ENCODE peak calls at places on chromosomes 4 and X, in six cellular contexts. J is heart left ventricle, N is H1, E is suprapubic skin, K is right lobe of liver, F is ovary. W is an unnamed sample.
A peak's percentile ranks its signal among the peaks of the same experiment; 100 is the strongest.

GRCh38 chrX:32877592-32877991 is 333.8 kb downstream of the DMD start:
- DNase-seq in J (no peak), N (no peak), E (no peak), K (no peak), F (no peak), W (no peak)

GRCh38 chr4:143377635-143378099 is 41.0 kb downstream of the GAB1 start:
- DNase-seq in J (no peak), N (no peak), E (no peak), K (no peak), F (no peak), W (no peak)

GRCh38 chr4:147041376-147041775 is 95.7 kb upstream of the TTC29 start:
- DNase-seq in J (no peak), N (no peak), E (no peak), K (no peak), F (no peak), W (no peak)

GRCh38 chrX:15816886-15817285 is 26.6 kb downstream of the ZRSR2 start:
- DNase-seq in J (no peak), N (no peak), E (no peak), K (no peak), F (no peak), W (no peak)

GRCh38 chr4:88765729-88766128 is 68.1 kb upstream of the NAP1L5 start:
- DNase-seq in J (peak; percentile 50), N (no peak), E (no peak), K (no peak), F (no peak), W (no peak)

GRCh38 chr4:112516401-112517066 is 554 bp upstream of the NEUROG2 start:
- DNase-seq in J (no peak), N (no peak), E (no peak), K (no peak), F (no peak), W (peak; percentile 33)

GRCh38 chrX:72025236-72025770 is 106.4 kb downstream of the RTL5 start:
- DNase-seq in J (no peak), N (no peak), E (no peak), K (no peak), F (no peak), W (no peak)

GRCh38 chr4:40827774-40828173 is 78.0 kb downstream of the NSUN7 start:
- DNase-seq in J (no peak), N (no peak), E (no peak), K (no peak), F (no peak), W (no peak)

GRCh38 chr4:155889036-155889793 is 14.3 kb upstream of the TDO2 start:
- DNase-seq in J (peak; percentile 10), N (no peak), E (no peak), K (no peak), F (no peak), W (peak; percentile 15)

GRCh38 chr4:4541040-4541631 is 712 bp downstream of the STX18 start:
- DNase-seq in J (peak; percentile 16), N (no peak), E (no peak), K (peak; percentile 33), F (no peak), W (peak; percentile 37)

DNA sequence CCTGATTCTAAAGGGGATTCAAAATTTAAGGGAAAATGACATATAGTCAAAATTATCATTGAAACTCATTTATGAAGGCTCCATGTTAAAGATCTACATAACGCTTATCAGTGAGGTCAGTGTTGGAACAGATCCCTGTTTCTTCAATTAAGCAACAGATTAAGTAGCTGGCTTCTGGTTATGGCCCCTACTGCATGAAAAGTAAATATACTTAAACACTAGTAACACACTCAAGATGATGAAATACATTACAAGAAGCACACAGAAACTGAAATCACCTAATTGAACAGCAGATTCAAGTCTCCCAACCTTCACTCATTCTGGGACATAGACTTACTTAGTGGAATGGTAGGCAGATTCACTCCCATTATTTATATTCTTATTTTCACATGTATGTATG is 51.6 kb upstream of the SLC16A2 start:
- DNase-seq in J (no peak), N (no peak), E (no peak), K (no peak), F (no peak), W (no peak)
- H3K36me3 ChIP-seq in J (no peaks in the 10 kb centered on the region), N (no peaks in the 10 kb centered on the region), E (no peaks in the 10 kb centered on the region), K (no peaks in the 10 kb centered on the region), F (no peaks in the 10 kb centered on the region), W (no peaks in the 10 kb centered on the region)

GRCh38 chr4:74088396-74088795 is 10.6 kb downstream of the CXCL2 start:
- DNase-seq in J (no peak), N (no peak), E (no peak), K (no peak), F (no peak), W (no peak)

GRCh38 chr4:74087481-74087880 is 11.5 kb downstream of the CXCL2 start:
- DNase-seq in J (no peak), N (no peak), E (no peak), K (no peak), F (no peak), W (no peak)

GRCh38 chr4:74084984-74085383 is 14.0 kb downstream of the CXCL2 start:
- DNase-seq in J (no peak), N (no peak), E (no peak), K (no peak), F (no peak), W (no peak)

DNA sequence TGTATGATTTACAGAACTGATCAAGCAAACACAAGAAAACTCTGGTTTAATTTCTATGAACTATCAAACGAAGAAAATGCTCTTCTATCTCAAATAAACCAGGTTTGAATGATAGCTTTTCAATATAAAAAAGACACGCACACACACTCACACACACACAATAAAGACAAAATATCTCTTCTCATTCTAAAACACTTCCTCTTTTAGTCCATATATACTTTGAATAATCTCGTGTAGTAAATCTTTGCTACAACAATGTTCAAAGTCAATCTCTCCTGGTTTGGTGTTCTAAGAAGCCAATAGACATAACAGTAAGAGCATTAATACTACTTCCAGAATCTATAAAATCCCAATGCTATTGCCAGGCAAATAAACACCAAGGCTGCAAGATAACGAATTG is 13.3 kb downstream of the CXCL2 start:
- DNase-seq in J (no peak), N (no peak), E (no peak), K (no peak), F (no peak), W (no peak)
- TF ChIP-seq POLR2A in J (no peak), N (no peak), E (no peak), K (no peak), F (no peak), W (no peak)

DNA sequence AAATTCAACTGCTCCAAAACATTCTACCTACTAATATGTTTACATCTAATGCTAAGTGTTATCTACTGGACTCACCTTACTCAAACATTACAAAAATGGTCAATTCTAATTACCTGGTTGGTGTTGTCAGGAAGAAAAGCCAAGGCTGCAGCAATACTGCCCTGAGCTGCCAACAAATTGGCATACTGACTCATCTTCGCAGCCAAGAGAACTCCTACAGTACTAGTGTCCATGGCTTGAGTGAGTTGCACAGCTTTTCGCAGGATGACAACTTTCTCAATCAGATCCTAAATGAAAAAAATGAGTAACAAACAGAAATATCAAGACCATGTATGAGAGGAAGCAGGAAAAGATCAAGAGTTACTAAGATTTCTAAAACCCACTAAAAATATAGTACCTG is 39.6 kb downstream of the SEC31A start:
- DNase-seq in J (no peak), N (no peak), E (no peak), K (no peak), F (no peak), W (no peak)
- H3K36me3 ChIP-seq in J (peaks cover 100% of the 10 kb centered on the region), N (peaks cover 25% of the 10 kb centered on the region), E (peaks cover 97% of the 10 kb centered on the region), K (peaks cover 13% of the 10 kb centered on the region), F (no peaks in the 10 kb centered on the region), W (no peaks in the 10 kb centered on the region)

GRCh38 chr4:1655676-1656075 is 28.4 kb downstream of the FAM53A start:
- DNase-seq in J (no peak), N (no peak), E (no peak), K (no peak), F (no peak), W (no peak)
- TF ChIP-seq POLR2A in J (no peak), N (no peak), E (no peak), K (no peak), F (no peak), W (no peak)

GRCh38 chr4:153371835-153372234 is 27.3 kb downstream of the MND1 start:
- DNase-seq in J (no peak), N (no peak), E (no peak), K (no peak), F (no peak), W (no peak)
- H3K36me3 ChIP-seq in J (no peaks in the 10 kb centered on the region), N (no peaks in the 10 kb centered on the region), E (no peaks in the 10 kb centered on the region), K (no peaks in the 10 kb centered on the region), F (no peaks in the 10 kb centered on the region), W (no peaks in the 10 kb centered on the region)